ENCODE peak calls at places on chromosomes 2 and 18, in seven cellular contexts. G, I, W, Z, S, T and C are unnamed samples.

GRCh38 chr2:26455801-26456700 is 21.9 kb downstream of the OTOF start:
- DNase-seq in G (no peak), I (no peak), W (no peak), Z (no peak), S (no peak), T (no peak), C (no peak)

GRCh38 chr2:67797801-67798535 is 264.8 kb downstream of the C1D start:
- DNase-seq in G (no peak), I (no peak), W (no peak), Z (no peak), S (no peak), T (no peak), C (no peak)

GRCh38 chr2:136167721-136168470 is 49.9 kb upstream of the CXCR4 start:
- DNase-seq in G (no peak), I (no peak), W (no peak), Z (no peak), S (no peak), T (no peak), C (no peak)

GRCh38 chr18:79568543-79569205 is 110.9 kb upstream of the CTDP1 start:
- DNase-seq in G (no peak), I (no peak), W (no peak), Z (no peak), S (no peak), T (no peak), C (no peak)

GRCh38 chr2:157172866-157173578 is 84.5 kb upstream of the GALNT5 start:
- DNase-seq in G (no peak), I (no peak), W (no peak), Z (no peak), S (no peak), T (no peak), C (no peak)

GRCh38 chr2:177164131-177164530 is 48.5 kb upstream of the HNRNPA3 start:
- DNase-seq in G (no peak), I (no peak), W (no peak), Z (no peak), S (no peak), T (no peak), C (no peak)

GRCh38 chr2:71995067-71995665 is 152.5 kb downstream of the CYP26B1 start:
- DNase-seq in G (no peak), I (no peak), W (peak; percentile 43), Z (peak; percentile 43), S (peak; percentile 19), T (no peak), C (no peak)

GRCh38 chr2:98369710-98370239 is 23.5 kb downstream of the CNGA3 start:
- DNase-seq in G (no peak), I (no peak), W (no peak), Z (no peak), S (no peak), T (no peak), C (no peak)

GRCh38 chr18:41871229-41872000 is 83.6 kb upstream of the PIK3C3 start:
- DNase-seq in G (no peak), I (no peak), W (no peak), Z (no peak), S (no peak), T (no peak), C (no peak)

GRCh38 chr2:179655627-179656026 is 205.8 kb downstream of the ZNF385B start:
- DNase-seq in G (no peak), I (no peak), W (no peak), Z (no peak), S (no peak), T (no peak), C (no peak)

GRCh38 chr2:214519258-214519818 is 108.5 kb downstream of the VWC2L start:
- DNase-seq in G (no peak), I (no peak), W (no peak), Z (no peak), S (no peak), T (peak; percentile 46), C (no peak)

GRCh38 chr2:69581774-69582581 is 61.6 kb downstream of the AAK1 start:
- DNase-seq in G (no peak), I (no peak), W (no peak), Z (peak; percentile 60), S (peak; percentile 39), T (peak; percentile 40), C (no peak)

GRCh38 chr2:26184086-26184485 is 11.2 kb downstream of the GAREM2 start:
- DNase-seq in G (no peak), I (no peak), W (no peak), Z (no peak), S (peak; percentile 6), T (no peak), C (no peak)

GRCh38 chr2:232075080-232075479 is 113.6 kb downstream of the DIS3L2 start:
- DNase-seq in G (no peak), I (no peak), W (no peak), Z (peak; percentile 8), S (no peak), T (no peak), C (no peak)

GRCh38 chr2:101232770-101233169 is 19.9 kb upstream of the CNOT11 start:
- DNase-seq in G (no peak), I (no peak), W (no peak), Z (no peak), S (no peak), T (no peak), C (no peak)

GRCh38 chr2:14569294-14569693 is 63.2 kb upstream of the LRATD1 start:
- DNase-seq in G (no peak), I (no peak), W (no peak), Z (no peak), S (no peak), T (no peak), C (no peak)

GRCh38 chr18:76131738-76132137 is 363.3 kb downstream of the ZNF516 start:
- DNase-seq in G (no peak), I (no peak), W (no peak), Z (no peak), S (no peak), T (no peak), C (no peak)

GRCh38 chr18:68714707-68715496 is at the start of gene TMX3:
- DNase-seq in G (peak; percentile 86), I (peak; percentile 90), W (peak; percentile 98), Z (peak; percentile 89), S (peak; percentile 93), T (peak; percentile 82), C (peak; percentile 81)

GRCh38 chr18:23194150-23194968 is 59.1 kb downstream of the CABLES1 start:
- DNase-seq in G (no peak), I (no peak), W (no peak), Z (no peak), S (no peak), T (no peak), C (no peak)

DNA sequence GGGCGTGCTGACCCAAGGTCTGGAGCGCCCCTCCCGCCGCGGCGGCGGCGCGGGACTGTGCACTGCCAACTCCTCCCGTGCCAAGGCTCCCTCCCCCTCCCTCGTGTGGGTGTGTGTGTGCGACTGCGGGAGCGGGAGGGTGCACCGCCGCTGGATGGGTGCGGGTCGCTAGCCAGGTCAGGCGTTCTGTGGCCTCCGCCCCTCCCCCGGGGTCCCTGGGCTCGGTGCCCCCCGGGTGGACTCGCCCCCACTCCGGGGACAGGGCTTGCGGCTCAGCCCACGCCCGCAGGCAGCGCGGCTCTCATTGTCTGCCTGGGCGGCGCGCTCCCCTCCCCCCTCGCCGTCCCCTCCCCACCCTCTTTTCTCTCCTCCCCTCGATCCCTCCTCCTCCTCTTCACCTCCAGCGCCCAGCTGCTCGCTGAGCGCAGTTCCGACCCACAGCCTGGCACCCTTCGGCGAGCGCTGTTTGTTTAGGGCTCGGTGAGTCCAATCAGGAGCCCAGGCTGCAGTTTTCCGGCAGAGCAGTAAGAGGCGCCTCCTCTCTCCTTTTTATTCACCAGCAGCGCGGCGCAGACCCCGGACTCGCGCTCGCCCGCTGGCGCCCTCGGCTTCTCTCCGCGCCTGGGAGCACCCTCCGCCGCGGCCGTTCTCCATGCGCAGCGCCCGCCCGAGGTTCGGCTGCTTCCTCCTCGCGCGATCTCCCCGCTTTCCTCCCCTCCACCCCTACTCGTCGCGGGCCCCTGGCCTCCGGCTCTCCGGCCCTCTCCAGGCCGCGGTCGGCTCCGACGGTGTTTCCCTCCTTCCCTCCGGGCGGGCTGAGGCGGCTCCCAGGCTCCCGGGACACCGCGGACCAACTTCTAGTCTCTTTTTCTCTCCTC is at the start of gene GATA6:
- DNase-seq in G (peak; percentile 63), I (peak; percentile 80), W (peak; percentile 69), Z (peak; percentile 84), S (peak; percentile 80), T (no peak), C (peak; percentile 48)
- TF ChIP-seq TAF1 in G (no peak), I (peak; percentile 25), W (no peak), Z (peak; percentile 76), S (no peak), T (no peak), C (no peak)

GRCh38 chr2:224260605-224261004 is 141.3 kb downstream of the FAM124B start:
- DNase-seq in G (no peak), I (no peak), W (no peak), Z (no peak), S (no peak), T (no peak), C (no peak)
- TF ChIP-seq TAF1 in G (no peak), I (no peak), W (no peak), Z (no peak), S (no peak), T (no peak), C (no peak)

DNA sequence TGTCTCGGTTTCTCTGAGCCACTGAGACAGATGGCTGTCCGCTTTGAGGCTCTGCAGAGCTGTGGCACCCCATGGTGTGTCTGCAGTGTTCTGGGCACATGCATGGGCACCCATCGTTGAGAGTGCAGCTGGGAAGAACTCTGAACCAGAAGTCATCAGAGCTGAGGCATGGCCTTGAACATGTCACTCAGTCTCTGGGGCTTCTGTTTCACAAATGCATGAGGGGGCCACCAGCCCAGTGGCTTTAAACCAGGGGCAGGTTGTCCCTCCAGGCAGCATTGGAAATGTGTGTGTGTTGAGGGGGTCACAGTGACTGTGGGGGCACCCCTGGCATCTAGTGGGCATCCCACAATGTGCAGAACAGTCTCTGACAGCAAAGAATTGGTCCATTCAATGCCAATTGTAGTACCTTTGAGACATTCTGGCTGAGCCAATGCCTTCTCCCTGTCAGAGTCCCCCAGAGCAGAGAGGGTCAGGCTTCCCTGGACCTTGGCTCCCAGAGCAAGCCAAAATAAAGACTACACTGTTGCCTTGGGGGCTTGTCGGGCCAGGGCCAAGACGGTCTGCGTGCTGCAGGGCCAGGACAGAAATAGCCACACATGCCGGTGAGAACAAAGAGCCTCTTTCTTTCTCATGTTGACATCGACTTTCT is 9.3 kb upstream of the PSMD1 start:
- DNase-seq in G (no peak), I (no peak), W (no peak), Z (peak; percentile 79), S (no peak), T (no peak), C (no peak)
- TF ChIP-seq TAF1 in G (no peak), I (no peak), W (no peak), Z (no peak), S (no peak), T (no peak), C (no peak)

GRCh38 chr18:37612941-37613340 is 47.3 kb upstream of the CELF4 start:
- DNase-seq in G (no peak), I (no peak), W (no peak), Z (no peak), S (no peak), T (no peak), C (no peak)
- TF ChIP-seq TAF1 in G (no peak), I (no peak), W (no peak), Z (no peak), S (no peak), T (no peak), C (no peak)

GRCh38 chr2:113894156-113894743 is 4.4 kb downstream of the ACTR3 start:
- DNase-seq in G (no peak), I (no peak), W (no peak), Z (peak; percentile 81), S (peak; percentile 20), T (no peak), C (no peak)
- TF ChIP-seq TAF1 in G (no peak), I (no peak), W (no peak), Z (no peak), S (no peak), T (no peak), C (no peak)